ENCODE peak calls at places on chromosomes 6 and 20, in four cellular contexts. One of them, this sample, is unnamed.

GRCh38 chr6:77561768-77562314 is 91.0 kb upstream of the MEI4 start:
- DNase-seq in stomach: no peak
- DNase-seq in GM12878: no peak
- DNase-seq in H1: no peak
- DNase-seq in this sample: no peak

GRCh38 chr6:28353981-28354676 is 4.4 kb downstream of the ZKSCAN3 start:
- DNase-seq in GM12878: no peak
- DNase-seq in H1: no peak
- DNase-seq in stomach: peak
- DNase-seq in this sample: peak

GRCh38 chr6:19860235-19860877 is 23.2 kb downstream of the ID4 start:
- DNase-seq in H1: no peak
- DNase-seq in GM12878: no peak
- DNase-seq in stomach: peak
- DNase-seq in this sample: no peak

GRCh38 chr20:16771204-16771603 is 23.0 kb downstream of the OTOR start:
- DNase-seq in GM12878: no peak
- DNase-seq in H1: no peak
- DNase-seq in stomach: no peak
- DNase-seq in this sample: no peak

GRCh38 chr6:29757282-29757681 is 34.0 kb downstream of the HLA-F start:
- DNase-seq in GM12878: no peak
- DNase-seq in H1: no peak
- DNase-seq in stomach: no peak
- DNase-seq in this sample: no peak

GRCh38 chr6:33860706-33861474 is 57.1 kb upstream of the MLN start:
- DNase-seq in stomach: no peak
- DNase-seq in H1: no peak
- DNase-seq in GM12878: no peak
- DNase-seq in this sample: no peak

GRCh38 chr20:50321797-50322480 is 131.3 kb downstream of the CEBPB start:
- DNase-seq in stomach: no peak
- DNase-seq in H1: no peak
- DNase-seq in GM12878: no peak
- DNase-seq in this sample: no peak

GRCh38 chr6:2959909-2960719 is 11.3 kb downstream of the SERPINB6 start:
- DNase-seq in GM12878: no peak
- DNase-seq in H1: no peak
- DNase-seq in stomach: no peak
- DNase-seq in this sample: no peak

GRCh38 chr20:21513881-21514540 is at the start of gene NKX2-2:
- DNase-seq in H1: peak
- DNase-seq in GM12878: no peak
- DNase-seq in stomach: no peak
- DNase-seq in this sample: no peak

GRCh38 chr6:49430187-49430586 is 32.9 kb downstream of the MMUT start:
- DNase-seq in stomach: no peak
- DNase-seq in H1: no peak
- DNase-seq in GM12878: no peak
- DNase-seq in this sample: no peak

GRCh38 chr6:34817337-34817910 is 25.5 kb downstream of the BLTP3A start:
- DNase-seq in H1: no peak
- DNase-seq in stomach: no peak
- DNase-seq in GM12878: no peak
- DNase-seq in this sample: no peak

GRCh38 chr6:4345543-4345942 is 210.2 kb upstream of the ECI2 start:
- DNase-seq in H1: no peak
- DNase-seq in stomach: no peak
- DNase-seq in GM12878: no peak
- DNase-seq in this sample: peak

GRCh38 chr6:15358579-15359327 is 112.9 kb downstream of the JARID2 start:
- DNase-seq in H1: no peak
- DNase-seq in GM12878: peak
- DNase-seq in stomach: no peak
- DNase-seq in this sample: no peak

GRCh38 chr6:144150673-144151009 is 324 bp downstream of the STX11 start:
- DNase-seq in stomach: no peak
- DNase-seq in GM12878: no peak
- DNase-seq in H1: no peak
- DNase-seq in this sample: no peak

GRCh38 chr6:3808759-3809514 is 40.2 kb upstream of the FAM50B start:
- DNase-seq in GM12878: no peak
- DNase-seq in stomach: peak
- DNase-seq in H1: no peak
- DNase-seq in this sample: no peak

GRCh38 chr6:106163446-106163965 is 77.4 kb downstream of the PRDM1 start:
- DNase-seq in H1: no peak
- DNase-seq in stomach: no peak
- DNase-seq in GM12878: peak
- DNase-seq in this sample: no peak

GRCh38 chr6:49676671-49677281 is 36.6 kb downstream of the CRISP2 start:
- DNase-seq in stomach: no peak
- DNase-seq in GM12878: no peak
- DNase-seq in H1: no peak
- DNase-seq in this sample: no peak

GRCh38 chr6:84575264-84575663 is 189.1 kb downstream of the TBX18 start:
- DNase-seq in GM12878: peak
- DNase-seq in stomach: no peak
- DNase-seq in H1: no peak
- DNase-seq in this sample: no peak
- TF ChIP-seq POLR2AphosphoS5 in GM12878: no peak
- TF ChIP-seq POLR2AphosphoS5 in stomach: no peak
- TF ChIP-seq POLR2AphosphoS5 in H1: no peak
- TF ChIP-seq POLR2AphosphoS5 in this sample: no peak

GRCh38 chr20:9514461-9515210 is at the start of gene LAMP5:
- DNase-seq in H1: peak
- DNase-seq in stomach: no peak
- DNase-seq in GM12878: no peak
- DNase-seq in this sample: peak
- H3K4me3 ChIP-seq in H1: peak
- H3K4me3 ChIP-seq in stomach: peak
- H3K4me3 ChIP-seq in GM12878: peak
- H3K4me3 ChIP-seq in this sample: peak

DNA sequence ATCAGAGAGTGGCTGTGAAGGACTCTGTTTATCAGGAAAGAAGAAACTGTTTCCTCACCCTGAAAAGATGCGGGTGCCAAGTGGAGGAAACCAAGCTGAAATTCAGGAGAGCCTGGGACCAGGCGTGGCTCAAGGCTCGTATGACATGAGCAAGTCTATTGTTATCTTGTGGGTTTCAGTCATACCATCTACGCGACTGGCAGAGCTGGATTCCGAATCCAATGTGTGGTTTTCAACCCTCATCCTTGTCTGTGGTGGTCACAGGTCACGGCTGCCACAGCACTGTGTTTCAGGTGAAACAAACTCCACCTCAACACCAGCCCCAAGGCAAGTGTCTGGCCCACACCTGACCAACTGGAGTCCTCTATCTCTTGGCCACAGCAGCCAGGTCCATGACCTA is 9.1 kb downstream of the MC3R start:
- DNase-seq in stomach: no peak
- DNase-seq in GM12878: no peak
- DNase-seq in H1: no peak
- DNase-seq in this sample: peak
- TF ChIP-seq EP300 in stomach: no peak
- TF ChIP-seq EP300 in GM12878: no peak
- TF ChIP-seq EP300 in H1: no peak
- TF ChIP-seq EP300 in this sample: no peak

DNA sequence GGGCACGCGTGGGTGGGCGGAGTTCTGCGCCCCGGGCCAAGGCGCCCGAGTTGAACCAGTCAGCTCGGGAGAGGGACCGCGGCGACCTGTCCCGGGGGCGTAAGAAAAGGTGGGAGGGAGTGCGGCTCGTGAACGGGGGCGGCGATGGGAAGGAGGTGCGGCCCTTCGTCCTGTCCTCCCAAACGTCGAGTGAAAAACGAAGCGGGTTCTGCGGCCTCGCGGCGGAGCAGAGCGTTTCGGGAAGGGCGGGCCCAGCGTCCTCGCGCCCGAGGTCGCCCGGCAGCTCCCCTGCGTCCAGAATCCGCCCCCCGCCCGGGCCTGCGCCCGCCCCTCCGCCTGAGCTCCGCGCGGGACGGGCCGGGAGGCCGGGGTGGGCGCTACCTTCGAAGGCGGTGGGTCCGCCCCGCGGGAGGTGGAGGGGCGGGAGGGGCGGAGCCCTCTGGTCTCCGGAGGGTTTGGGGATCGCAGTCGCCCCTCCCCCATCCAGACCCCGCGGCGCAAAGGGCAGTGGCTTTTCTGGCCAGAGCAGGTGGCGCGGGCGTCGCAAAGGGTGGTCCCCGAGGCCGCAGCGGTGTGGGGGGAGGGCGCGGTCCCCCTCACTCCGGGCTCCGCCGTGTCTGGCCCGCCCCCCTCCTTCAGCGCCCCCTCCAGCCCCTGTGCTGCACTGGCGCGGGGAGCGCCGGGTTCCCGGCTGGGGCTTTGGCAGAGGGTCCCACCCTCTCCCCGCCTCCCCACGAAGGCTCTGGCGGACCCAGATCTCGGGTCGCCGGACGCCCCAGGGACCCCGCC is 838 bp downstream of the STMN3 start:
- DNase-seq in stomach: no peak
- DNase-seq in H1: peak
- DNase-seq in GM12878: no peak
- DNase-seq in this sample: no peak
- TF ChIP-seq POLR2AphosphoS5 in stomach: no peak
- TF ChIP-seq POLR2AphosphoS5 in H1: no peak
- TF ChIP-seq POLR2AphosphoS5 in GM12878: no peak
- TF ChIP-seq POLR2AphosphoS5 in this sample: no peak

GRCh38 chr6:56804996-56805395 is 149.9 kb upstream of the BEND6 start:
- DNase-seq in H1: no peak
- DNase-seq in stomach: no peak
- DNase-seq in GM12878: no peak
- DNase-seq in this sample: no peak

GRCh38 chr6:56807335-56807991 is 147.4 kb upstream of the BEND6 start:
- DNase-seq in H1: no peak
- DNase-seq in stomach: no peak
- DNase-seq in GM12878: no peak
- DNase-seq in this sample: no peak

GRCh38 chr6:56808871-56809359 is 146.0 kb upstream of the BEND6 start:
- DNase-seq in GM12878: no peak
- DNase-seq in stomach: no peak
- DNase-seq in H1: no peak
- DNase-seq in this sample: no peak

GRCh38 chr6:56807992-56808342 is 146.9 kb upstream of the BEND6 start:
- DNase-seq in H1: no peak
- DNase-seq in stomach: no peak
- DNase-seq in GM12878: no peak
- DNase-seq in this sample: no peak

DNA sequence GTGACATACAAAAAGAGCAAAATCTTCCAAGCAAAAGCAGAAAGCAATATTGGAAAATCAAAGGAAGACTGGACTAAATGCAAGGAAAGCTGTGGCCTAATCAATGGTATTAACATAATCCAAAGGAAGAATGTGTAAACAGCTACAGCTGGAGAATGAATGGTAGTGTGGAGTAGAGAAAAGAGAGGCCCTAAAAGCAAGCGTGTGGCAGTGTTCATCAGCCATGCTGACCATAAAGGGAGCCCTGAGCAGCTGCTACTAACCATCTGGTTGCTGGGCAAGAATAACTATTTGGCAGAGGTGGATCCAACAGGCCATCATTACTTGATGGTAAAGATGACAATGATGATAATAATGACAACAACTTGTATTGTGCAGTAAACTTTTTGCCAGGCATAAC is 148.5 kb upstream of the BEND6 start:
- DNase-seq in stomach: no peak
- DNase-seq in GM12878: no peak
- DNase-seq in H1: no peak
- DNase-seq in this sample: no peak
- H3K4me3 ChIP-seq in stomach: no peak
- H3K4me3 ChIP-seq in GM12878: no peak
- H3K4me3 ChIP-seq in H1: no peak
- H3K4me3 ChIP-seq in this sample: no peak

DNA sequence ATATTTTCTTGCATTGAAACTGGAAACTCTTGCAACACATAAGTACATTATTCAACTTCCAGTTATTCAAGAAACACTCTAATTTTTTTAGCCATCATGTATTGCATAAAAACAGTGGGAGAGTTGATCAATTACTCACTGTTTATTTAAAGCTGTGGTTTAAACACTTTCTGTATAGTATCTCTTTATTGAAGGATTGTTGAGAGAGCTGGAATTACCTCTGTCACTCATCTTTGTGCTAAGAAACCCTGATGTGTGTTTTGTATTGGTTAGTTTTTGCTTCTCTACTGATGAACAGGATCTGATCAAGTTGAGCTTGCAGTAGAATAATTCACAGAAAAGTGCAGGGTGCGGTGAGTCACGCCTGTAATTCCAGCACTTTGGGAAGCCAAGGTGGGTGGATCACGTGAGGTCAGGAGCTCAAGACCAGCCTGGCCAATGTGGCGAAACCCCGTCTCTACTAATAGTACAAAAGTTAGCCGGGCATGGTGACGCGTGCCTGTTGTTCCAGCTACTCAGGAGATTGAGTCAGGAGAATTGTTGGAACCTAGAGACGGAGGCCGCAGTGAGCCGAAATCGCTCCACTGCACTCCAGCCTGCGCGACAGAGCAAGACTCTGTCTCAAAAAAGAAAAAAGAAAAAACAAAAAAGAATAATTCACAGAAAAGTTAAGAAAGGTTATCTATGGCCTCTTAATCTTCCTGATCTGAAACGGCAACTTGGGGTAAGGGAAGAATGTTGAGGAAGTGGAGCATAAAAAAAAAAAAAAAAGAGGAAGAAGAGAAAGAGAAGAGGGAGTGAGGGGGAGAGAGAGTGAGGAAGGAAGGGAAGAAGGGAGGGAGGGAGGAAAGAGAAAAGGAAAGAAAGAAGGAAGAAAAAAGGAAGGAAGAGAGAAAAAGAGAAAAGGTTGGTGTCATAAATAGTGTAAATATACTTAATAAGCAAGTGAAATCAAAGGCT is 69.2 kb upstream of the NCOA3 start:
- DNase-seq in GM12878: no peak
- DNase-seq in stomach: no peak
- DNase-seq in H1: no peak
- DNase-seq in this sample: no peak
- TF ChIP-seq EP300 in GM12878: no peak
- TF ChIP-seq EP300 in stomach: no peak
- TF ChIP-seq EP300 in H1: no peak
- TF ChIP-seq EP300 in this sample: no peak

DNA sequence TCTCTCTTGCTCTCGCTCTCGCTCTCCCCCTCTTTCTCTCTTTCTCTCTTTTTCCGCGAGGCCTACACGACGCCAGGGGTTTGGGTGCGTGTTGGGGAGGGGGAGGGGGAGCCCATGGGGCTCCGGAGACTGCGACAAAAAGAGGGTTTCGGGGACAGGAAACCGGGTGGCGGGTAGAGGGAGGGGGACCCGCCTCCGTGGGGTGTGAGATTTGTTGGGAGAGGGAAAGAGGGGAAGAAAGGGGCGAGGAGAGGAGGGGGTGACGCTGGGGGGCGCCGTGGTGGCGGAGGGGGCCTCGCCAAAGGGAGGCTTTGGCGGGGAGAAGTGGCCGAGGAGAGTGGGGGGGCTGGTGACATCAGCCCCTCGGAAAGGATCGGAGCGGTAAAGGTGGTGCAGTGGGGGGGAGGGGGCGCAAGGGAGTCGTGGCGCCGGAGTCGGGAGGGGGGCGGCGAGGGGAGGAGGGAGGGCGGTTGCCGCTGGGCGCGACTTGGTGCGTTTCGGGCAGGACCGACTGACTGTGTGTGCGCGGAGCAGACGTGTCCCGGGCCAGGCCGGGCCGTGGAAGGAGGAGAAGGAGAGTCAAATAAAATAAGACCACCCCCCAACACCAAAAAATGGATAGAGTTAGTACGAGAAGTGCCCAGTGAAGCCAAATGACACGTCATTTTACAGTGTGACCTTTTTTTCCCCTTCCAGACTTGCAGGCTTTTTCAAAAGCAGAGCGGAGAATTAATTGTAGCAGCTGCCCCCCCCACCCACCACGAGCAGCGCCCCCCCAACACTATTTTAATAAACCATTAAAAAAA is 39.8 kb downstream of the GNAS start:
- DNase-seq in stomach: peak
- DNase-seq in GM12878: no peak
- DNase-seq in H1: peak
- DNase-seq in this sample: no peak
- TF ChIP-seq POLR2AphosphoS5 in stomach: no peak
- TF ChIP-seq POLR2AphosphoS5 in GM12878: peak
- TF ChIP-seq POLR2AphosphoS5 in H1: peak
- TF ChIP-seq POLR2AphosphoS5 in this sample: peak

This sample was measured in esophagus muscularis mucosa.